ENCODE peak calls at places on chromosomes 6 and 20, in ten cellular contexts. D is adrenal gland, T is endothelial cell, J is MCF 10A, B is body of pancreas, W is Panc1, X is transverse colon, Q is lung, S is AG04449, F is GM20000. K is an unnamed sample.

GRCh38 chr6:37308084-37308817 is 45.5 kb upstream of the RNF8 start:
- DNase-seq in D (peak), T (no peak), J (no peak), B (no peak), W (no peak), X (no peak), Q (peak), S (no peak), F (no peak), K (no peak)

GRCh38 chr20:35226775-35227681 is 538 bp downstream of the MMP24 start:
- DNase-seq in D (peak), T (peak), J (peak), B (peak), W (no peak), X (peak), Q (peak), S (no peak), F (peak), K (peak)

GRCh38 chr6:101776919-101777350 is 383.4 kb downstream of the GRIK2 start:
- DNase-seq in D (no peak), T (no peak), J (no peak), B (no peak), W (no peak), X (no peak), Q (no peak), S (no peak), F (no peak), K (no peak)

GRCh38 chr6:56381852-56382251 is 134.5 kb upstream of the COL21A1 start:
- DNase-seq in D (peak), T (no peak), J (no peak), B (no peak), W (no peak), X (no peak), Q (no peak), S (no peak), F (no peak), K (no peak)

GRCh38 chr6:29696147-29697129 is 15.5 kb upstream of the ZFP57 start:
- DNase-seq in D (peak), T (peak), J (peak), B (no peak), W (no peak), X (no peak), Q (no peak), S (no peak), F (peak), K (no peak)

GRCh38 chr6:142682985-142683384 is 262.0 kb downstream of the HIVEP2 start:
- DNase-seq in D (no peak), T (no peak), J (no peak), B (no peak), W (no peak), X (no peak), Q (no peak), S (no peak), F (no peak), K (no peak)

GRCh38 chr6:33623895-33624381 is 2.8 kb downstream of the ITPR3 start:
- DNase-seq in D (no peak), T (no peak), J (no peak), B (no peak), W (no peak), X (peak), Q (no peak), S (no peak), F (no peak), K (peak)

GRCh38 chr20:11646359-11646758 is 271.3 kb upstream of the BTBD3 start:
- DNase-seq in D (no peak), T (no peak), J (no peak), B (no peak), W (no peak), X (no peak), Q (no peak), S (no peak), F (no peak), K (no peak)

GRCh38 chr6:117920493-117920845 is 13.4 kb downstream of the SLC35F1 start:
- DNase-seq in D (no peak), T (no peak), J (no peak), B (no peak), W (no peak), X (no peak), Q (no peak), S (no peak), F (no peak), K (no peak)

GRCh38 chr20:3461911-3462677 is 8.7 kb upstream of the ATRN start:
- DNase-seq in D (peak), T (no peak), J (peak), B (no peak), W (no peak), X (no peak), Q (no peak), S (no peak), F (no peak), K (peak)

GRCh38 chr6:99613398-99613704 is 6.7 kb downstream of the PRDM13 start:
- DNase-seq in D (no peak), T (peak), J (no peak), B (no peak), W (no peak), X (peak), Q (no peak), S (no peak), F (peak), K (no peak)

GRCh38 chr6:15017251-15017650 is 228.6 kb upstream of the JARID2 start:
- DNase-seq in D (peak), T (no peak), J (no peak), B (no peak), W (no peak), X (no peak), Q (no peak), S (no peak), F (no peak), K (no peak)

GRCh38 chr6:119173249-119174084 is 95.0 kb upstream of the FAM184A start:
- DNase-seq in D (no peak), T (no peak), J (no peak), B (no peak), W (no peak), X (no peak), Q (no peak), S (no peak), F (no peak), K (no peak)

GRCh38 chr20:63895886-63896135 is 885 bp downstream of the DNAJC5 start:
- DNase-seq in D (no peak), T (no peak), J (peak), B (no peak), W (no peak), X (no peak), Q (no peak), S (no peak), F (no peak), K (no peak)

GRCh38 chr6:149335924-149336323 is 18.4 kb downstream of the TAB2 start:
- DNase-seq in D (peak), T (no peak), J (peak), B (no peak), W (no peak), X (no peak), Q (no peak), S (peak), F (no peak), K (no peak)

GRCh38 chr6:113668712-113669408 is 188.3 kb upstream of the MARCKS start:
- DNase-seq in D (no peak), T (no peak), J (no peak), B (no peak), W (no peak), X (no peak), Q (no peak), S (no peak), F (no peak), K (no peak)

GRCh38 chr20:64116016-64116415 is 8.7 kb upstream of the NPBWR2 start:
- DNase-seq in D (no peak), T (no peak), J (no peak), B (no peak), W (no peak), X (no peak), Q (no peak), S (no peak), F (no peak), K (peak)

GRCh38 chr6:157326979-157327378 is 3.7 kb upstream of the TMEM242 start:
- DNase-seq in D (no peak), T (no peak), J (no peak), B (no peak), W (no peak), X (no peak), Q (no peak), S (no peak), F (peak), K (no peak)

GRCh38 chr6:37838209-37838921 is 18.8 kb downstream of the ZFAND3 start:
- DNase-seq in D (no peak), T (no peak), J (peak), B (no peak), W (no peak), X (no peak), Q (no peak), S (no peak), F (no peak), K (no peak)

GRCh38 chr6:75334266-75335040 is 49.9 kb upstream of the TMEM30A start:
- DNase-seq in D (no peak), T (peak), J (peak), B (no peak), W (no peak), X (no peak), Q (no peak), S (no peak), F (no peak), K (no peak)

GRCh38 chr6:36829919-36830544 is 9.2 kb downstream of the CPNE5 start:
- DNase-seq in D (peak), T (no peak), J (peak), B (peak), W (no peak), X (peak), Q (peak), S (no peak), F (no peak), K (peak)

GRCh38 chr6:136740050-136740974 is 52.0 kb downstream of the MAP3K5 start:
- DNase-seq in D (no peak), T (no peak), J (no peak), B (no peak), W (no peak), X (no peak), Q (no peak), S (no peak), F (no peak), K (no peak)

GRCh38 chr6:91273729-91274128 is 686.9 kb upstream of the MAP3K7 start:
- DNase-seq in D (peak), T (no peak), J (no peak), B (no peak), W (no peak), X (no peak), Q (no peak), S (no peak), F (no peak), K (no peak)

GRCh38 chr6:72621243-72622093 is at the start of gene KCNQ5:
- DNase-seq in D (no peak), T (peak), J (peak), B (no peak), W (no peak), X (peak), Q (peak), S (no peak), F (peak), K (no peak)

GRCh38 chr6:104940238-104940880 is 16.5 kb upstream of the LIN28B start:
- DNase-seq in D (no peak), T (peak), J (no peak), B (no peak), W (no peak), X (no peak), Q (no peak), S (no peak), F (no peak), K (no peak)

GRCh38 chr6:56079761-56080540 is 167.4 kb downstream of the COL21A1 start:
- DNase-seq in D (no peak), T (no peak), J (no peak), B (no peak), W (no peak), X (no peak), Q (no peak), S (no peak), F (no peak), K (no peak)

GRCh38 chr20:59783020-59784010 is 150.1 kb downstream of the SYCP2 start:
- DNase-seq in D (peak), T (peak), J (peak), B (peak), W (peak), X (peak), Q (no peak), S (no peak), F (peak), K (peak)

GRCh38 chr6:96116674-96117073 is 100.9 kb downstream of the FUT9 start:
- DNase-seq in D (no peak), T (peak), J (peak), B (no peak), W (no peak), X (no peak), Q (no peak), S (no peak), F (peak), K (no peak)

GRCh38 chr6:13065596-13065995 is 262.7 kb downstream of the TBC1D7 start:
- DNase-seq in D (no peak), T (no peak), J (no peak), B (no peak), W (no peak), X (no peak), Q (no peak), S (no peak), F (no peak), K (no peak)

GRCh38 chr6:107972413-107973096 is 14.5 kb upstream of the SEC63 start:
- DNase-seq in D (peak), T (no peak), J (no peak), B (no peak), W (no peak), X (no peak), Q (no peak), S (no peak), F (no peak), K (no peak)

GRCh38 chr6:144477841-144478240 is 192.7 kb downstream of the UTRN start:
- DNase-seq in D (no peak), T (no peak), J (no peak), B (no peak), W (no peak), X (no peak), Q (no peak), S (no peak), F (no peak), K (no peak)

GRCh38 chr6:134621858-134622257 is 303.9 kb upstream of the SGK1 start:
- DNase-seq in D (no peak), T (no peak), J (peak), B (peak), W (no peak), X (peak), Q (no peak), S (no peak), F (no peak), K (peak)

DNA sequence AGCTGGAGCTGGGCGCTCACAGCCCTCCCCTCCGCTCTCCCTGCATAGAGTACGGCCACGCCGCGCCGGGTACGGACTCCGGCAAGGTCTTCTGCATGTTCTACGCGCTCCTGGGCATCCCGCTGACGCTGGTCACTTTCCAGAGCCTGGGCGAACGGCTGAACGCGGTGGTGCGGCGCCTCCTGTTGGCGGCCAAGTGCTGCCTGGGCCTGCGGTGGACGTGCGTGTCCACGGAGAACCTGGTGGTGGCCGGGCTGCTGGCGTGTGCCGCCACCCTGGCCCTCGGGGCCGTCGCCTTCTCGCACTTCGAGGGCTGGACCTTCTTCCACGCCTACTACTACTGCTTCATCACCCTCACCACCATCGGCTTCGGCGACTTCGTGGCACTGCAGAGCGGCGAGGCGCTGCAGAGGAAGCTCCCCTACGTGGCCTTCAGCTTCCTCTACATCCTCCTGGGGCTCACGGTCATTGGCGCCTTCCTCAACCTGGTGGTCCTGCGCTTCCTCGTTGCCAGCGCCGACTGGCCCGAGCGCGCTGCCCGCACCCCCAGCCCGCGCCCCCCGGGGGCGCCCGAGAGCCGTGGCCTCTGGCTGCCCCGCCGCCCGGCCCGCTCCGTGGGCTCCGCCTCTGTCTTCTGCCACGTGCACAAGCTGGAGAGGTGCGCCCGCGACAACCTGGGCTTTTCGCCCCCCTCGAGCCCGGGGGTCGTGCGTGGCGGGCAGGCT is 4.6 kb downstream of the KCNK15 start:
- DNase-seq in D (no peak), T (no peak), J (no peak), B (peak), W (no peak), X (no peak), Q (no peak), S (no peak), F (no peak), K (no peak)
- TF ChIP-seq CTCF in D (no peak), T (no peak), J (no peak), B (peak), W (no peak), X (peak), Q (no peak), S (no peak), F (peak), K (no peak)

GRCh38 chr6:42175860-42176259 is 2.7 kb downstream of the GUCA1A start:
- DNase-seq in D (no peak), T (no peak), J (peak), B (no peak), W (no peak), X (no peak), Q (no peak), S (no peak), F (no peak), K (no peak)
- TF ChIP-seq CTCF in D (no peak), T (no peak), J (no peak), B (no peak), W (no peak), X (no peak), Q (no peak), S (no peak), F (no peak), K (no peak)

DNA sequence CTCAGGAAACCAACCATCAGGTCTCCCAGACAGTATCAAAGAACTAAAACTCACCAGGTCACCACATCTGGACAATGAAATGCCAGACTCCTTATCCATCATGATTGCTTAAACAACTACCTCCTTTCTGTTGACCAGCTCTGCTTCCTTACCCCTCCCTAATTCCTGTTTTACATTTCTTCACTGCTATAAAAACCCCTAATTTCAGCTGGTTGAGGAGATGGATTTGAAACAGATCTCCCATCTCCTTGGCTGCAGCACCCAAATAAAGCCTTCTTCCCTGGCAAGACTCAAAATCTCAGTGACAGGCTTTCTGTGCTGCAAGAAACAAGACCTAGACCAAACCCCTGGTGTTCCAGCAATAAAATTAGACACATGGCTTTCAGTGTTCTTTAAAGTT is 40.3 kb downstream of the MYLK4 start:
- DNase-seq in D (no peak), T (no peak), J (no peak), B (no peak), W (no peak), X (no peak), Q (no peak), S (no peak), F (no peak), K (no peak)
- TF ChIP-seq CTCF in D (no peak), T (no peak), J (no peak), B (no peak), W (no peak), X (no peak), Q (no peak), S (no peak), F (no peak), K (no peak)

GRCh38 chr6:44493132-44493531 is 105.6 kb downstream of the CDC5L start:
- DNase-seq in D (no peak), T (no peak), J (no peak), B (no peak), W (no peak), X (no peak), Q (no peak), S (no peak), F (no peak), K (no peak)

GRCh38 chr6:44493593-44493992 is 106.1 kb downstream of the CDC5L start:
- DNase-seq in D (no peak), T (no peak), J (no peak), B (no peak), W (no peak), X (no peak), Q (no peak), S (no peak), F (no peak), K (no peak)

GRCh38 chr6:44495036-44495901 is 107.8 kb downstream of the CDC5L start:
- DNase-seq in D (no peak), T (no peak), J (no peak), B (no peak), W (no peak), X (no peak), Q (no peak), S (no peak), F (no peak), K (no peak)

GRCh38 chr6:44496705-44497369 is 109.3 kb downstream of the CDC5L start:
- DNase-seq in D (peak), T (no peak), J (no peak), B (no peak), W (no peak), X (no peak), Q (no peak), S (no peak), F (no peak), K (no peak)

GRCh38 chr6:44494011-44494501 is 106.5 kb downstream of the CDC5L start:
- DNase-seq in D (no peak), T (no peak), J (peak), B (no peak), W (peak), X (no peak), Q (no peak), S (no peak), F (no peak), K (no peak)
- TF ChIP-seq CTCF in D (no peak), T (no peak), J (peak), B (no peak), W (peak), X (peak), Q (no peak), S (peak), F (no peak), K (no peak)

K was measured in stomach.